ENCODE peak calls at places on chromosomes 3 and 15, in four cellular contexts. One of them, this sample, is unnamed.
A peak's percentile ranks its signal among the peaks of the same experiment; 100 is the strongest.

GRCh38 chr15:64883997-64884511 is 27.6 kb upstream of the ANKDD1A start:
- DNase-seq in HepG2: no peak
- DNase-seq in H1: no peak
- DNase-seq in GM12878: peak; percentile 79
- DNase-seq in this sample: no peak

GRCh38 chr3:117219296-117219695 is 509.7 kb downstream of the TUSC7 start:
- DNase-seq in H1: no peak
- DNase-seq in GM12878: no peak
- DNase-seq in HepG2: no peak
- DNase-seq in this sample: no peak

GRCh38 chr15:85443593-85444328 is 63.4 kb downstream of the AKAP13 start:
- DNase-seq in H1: no peak
- DNase-seq in HepG2: peak; percentile 96
- DNase-seq in GM12878: peak; percentile 76
- DNase-seq in this sample: no peak

GRCh38 chr3:156582784-156583183 is 27.9 kb upstream of the SSR3 start:
- DNase-seq in HepG2: no peak
- DNase-seq in H1: no peak
- DNase-seq in GM12878: peak; percentile 71
- DNase-seq in this sample: no peak

GRCh38 chr3:179304605-179305004 is 18.2 kb upstream of the ZNF639 start:
- DNase-seq in H1: no peak
- DNase-seq in GM12878: no peak
- DNase-seq in HepG2: no peak
- DNase-seq in this sample: no peak

GRCh38 chr3:113654310-113654709 is 42.1 kb downstream of the USF3 start:
- DNase-seq in H1: no peak
- DNase-seq in HepG2: no peak
- DNase-seq in GM12878: no peak
- DNase-seq in this sample: no peak

GRCh38 chr3:157099337-157100078 is 60.4 kb downstream of the CCNL1 start:
- DNase-seq in HepG2: no peak
- DNase-seq in H1: no peak
- DNase-seq in GM12878: no peak
- DNase-seq in this sample: no peak

GRCh38 chr15:28918141-28918983 is 32.6 kb downstream of the APBA2 start:
- DNase-seq in HepG2: peak; percentile 20
- DNase-seq in H1: peak; percentile 89
- DNase-seq in GM12878: no peak
- DNase-seq in this sample: peak; percentile 52

GRCh38 chr3:25429960-25430941 is 2.2 kb downstream of the RARB start:
- DNase-seq in GM12878: no peak
- DNase-seq in H1: no peak
- DNase-seq in HepG2: no peak
- DNase-seq in this sample: no peak

GRCh38 chr3:100875239-100875638 is 118.0 kb downstream of the ABI3BP start:
- DNase-seq in HepG2: no peak
- DNase-seq in GM12878: no peak
- DNase-seq in H1: no peak
- DNase-seq in this sample: no peak

GRCh38 chr3:179671709-179672337 is 19.0 kb downstream of the USP13 start:
- DNase-seq in H1: no peak
- DNase-seq in HepG2: peak; percentile 38
- DNase-seq in GM12878: no peak
- DNase-seq in this sample: no peak

GRCh38 chr3:126937533-126938432 is 45.1 kb upstream of the PLXNA1 start:
- DNase-seq in HepG2: no peak
- DNase-seq in H1: no peak
- DNase-seq in GM12878: no peak
- DNase-seq in this sample: no peak

GRCh38 chr15:52183562-52184173 is 7.5 kb downstream of the GNB5 start:
- DNase-seq in GM12878: no peak
- DNase-seq in H1: peak; percentile 77
- DNase-seq in HepG2: no peak
- DNase-seq in this sample: no peak

GRCh38 chr15:67843092-67843501 is 3.3 kb upstream of the RNU6-1 start:
- DNase-seq in HepG2: peak; percentile 39
- DNase-seq in GM12878: no peak
- DNase-seq in H1: no peak
- DNase-seq in this sample: no peak

GRCh38 chr3:12336099-12336498 is 47.2 kb downstream of the PPARG start:
- DNase-seq in H1: no peak
- DNase-seq in GM12878: no peak
- DNase-seq in HepG2: no peak
- DNase-seq in this sample: no peak

GRCh38 chr15:75428152-75428551 is 23.3 kb downstream of the SIN3A start:
- DNase-seq in GM12878: no peak
- DNase-seq in HepG2: no peak
- DNase-seq in H1: no peak
- DNase-seq in this sample: no peak

GRCh38 chr15:75420698-75421097 is 30.8 kb downstream of the SIN3A start:
- DNase-seq in H1: no peak
- DNase-seq in GM12878: no peak
- DNase-seq in HepG2: no peak
- DNase-seq in this sample: no peak

GRCh38 chr15:75416584-75416983 is 34.9 kb downstream of the SIN3A start:
- DNase-seq in GM12878: no peak
- DNase-seq in HepG2: no peak
- DNase-seq in H1: no peak
- DNase-seq in this sample: no peak

GRCh38 chr15:75425966-75426500 is 25.5 kb downstream of the SIN3A start:
- DNase-seq in H1: no peak
- DNase-seq in GM12878: no peak
- DNase-seq in HepG2: no peak
- DNase-seq in this sample: no peak

DNA sequence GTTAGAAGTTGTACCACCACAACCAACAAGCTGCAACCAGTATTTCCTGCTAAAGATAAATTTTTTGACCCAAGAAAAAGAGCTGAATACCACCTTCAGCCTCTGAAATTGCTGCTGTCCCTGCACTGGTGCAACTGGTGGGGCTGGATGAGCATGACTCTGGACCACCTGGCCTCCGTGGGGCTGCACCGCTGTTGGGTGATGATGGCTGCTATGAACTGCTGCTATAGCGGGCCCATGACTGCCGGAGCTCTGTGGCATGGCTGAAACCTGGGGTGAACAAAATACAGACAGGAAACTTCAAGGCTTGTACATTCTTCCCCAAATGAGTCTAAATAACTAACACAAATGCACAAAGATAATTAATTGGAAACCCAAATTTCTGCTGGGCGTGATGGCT is 28.9 kb downstream of the SIN3A start:
- DNase-seq in GM12878: no peak
- DNase-seq in H1: no peak
- DNase-seq in HepG2: no peak
- DNase-seq in this sample: no peak
- H3K36me3 ChIP-seq in GM12878: peaks cover 26% of the 10 kb centered on the region
- H3K36me3 ChIP-seq in H1: peaks cover 14% of the 10 kb centered on the region
- H3K36me3 ChIP-seq in HepG2: peaks cover 4% of the 10 kb centered on the region
- H3K36me3 ChIP-seq in this sample: peaks cover 65% of the 10 kb centered on the region

GRCh38 chr3:168249539-168250414 is 154.1 kb upstream of the GOLIM4 start:
- DNase-seq in H1: peak; percentile 89
- DNase-seq in GM12878: no peak
- DNase-seq in HepG2: peak; percentile 54
- DNase-seq in this sample: peak; percentile 84
- H3K9ac ChIP-seq in H1: peak overlapping the region; percentile 78
- H3K9ac ChIP-seq in GM12878: peak overlapping the region; percentile 45
- H3K9ac ChIP-seq in HepG2: no peak overlapping the region
- H3K9ac ChIP-seq in this sample: peak overlapping the region; percentile 96

GRCh38 chr3:45035441-45036301 is 9.6 kb downstream of the CLEC3B start:
- DNase-seq in H1: peak; percentile 70
- DNase-seq in HepG2: no peak
- DNase-seq in GM12878: no peak
- DNase-seq in this sample: no peak
- TF ChIP-seq SUZ12 in H1: peak; percentile 55
- TF ChIP-seq SUZ12 in HepG2: no peak
- TF ChIP-seq SUZ12 in GM12878: no peak
- TF ChIP-seq SUZ12 in this sample: no peak

GRCh38 chr3:72300621-72301020 is 515.7 kb upstream of the PROK2 start:
- DNase-seq in H1: no peak
- DNase-seq in HepG2: no peak
- DNase-seq in GM12878: no peak
- DNase-seq in this sample: no peak

GRCh38 chr3:72297481-72297880 is 512.5 kb upstream of the PROK2 start:
- DNase-seq in H1: no peak
- DNase-seq in HepG2: no peak
- DNase-seq in GM12878: no peak
- DNase-seq in this sample: no peak

GRCh38 chr3:72298201-72299155 is 513.5 kb upstream of the PROK2 start:
- DNase-seq in H1: no peak
- DNase-seq in HepG2: no peak
- DNase-seq in GM12878: no peak
- DNase-seq in this sample: no peak

GRCh38 chr3:72299823-72300222 is 514.9 kb upstream of the PROK2 start:
- DNase-seq in GM12878: no peak
- DNase-seq in HepG2: no peak
- DNase-seq in H1: no peak
- DNase-seq in this sample: no peak

GRCh38 chr3:72299321-72299802 is 514.4 kb upstream of the PROK2 start:
- DNase-seq in HepG2: no peak
- DNase-seq in H1: no peak
- DNase-seq in GM12878: no peak
- DNase-seq in this sample: no peak
- H3K36me3 ChIP-seq in HepG2: no peaks in the 10 kb centered on the region
- H3K36me3 ChIP-seq in H1: no peaks in the 10 kb centered on the region
- H3K36me3 ChIP-seq in GM12878: no peaks in the 10 kb centered on the region
- H3K36me3 ChIP-seq in this sample: no peaks in the 10 kb centered on the region

GRCh38 chr15:75022808-75023193 is 589 bp upstream of the PPCDC start:
- DNase-seq in GM12878: no peak
- DNase-seq in H1: no peak
- DNase-seq in HepG2: no peak
- DNase-seq in this sample: no peak
- H3K9ac ChIP-seq in GM12878: no peak overlapping the region
- H3K9ac ChIP-seq in H1: no peak overlapping the region
- H3K9ac ChIP-seq in HepG2: peak overlapping the region; percentile 97
- H3K9ac ChIP-seq in this sample: no peak overlapping the region

GRCh38 chr3:72258366-72258765 is 473.4 kb upstream of the PROK2 start:
- DNase-seq in HepG2: no peak
- DNase-seq in GM12878: no peak
- DNase-seq in H1: no peak
- DNase-seq in this sample: no peak

GRCh38 chr3:72258786-72259185 is 473.8 kb upstream of the PROK2 start:
- DNase-seq in GM12878: no peak
- DNase-seq in H1: no peak
- DNase-seq in HepG2: no peak
- DNase-seq in this sample: no peak

GRCh38 chr3:72261566-72262564 is 476.9 kb upstream of the PROK2 start:
- DNase-seq in GM12878: no peak
- DNase-seq in H1: no peak
- DNase-seq in HepG2: no peak
- DNase-seq in this sample: no peak

GRCh38 chr3:72260590-72260914 is 475.6 kb upstream of the PROK2 start:
- DNase-seq in GM12878: no peak
- DNase-seq in HepG2: no peak
- DNase-seq in H1: no peak
- DNase-seq in this sample: no peak

GRCh38 chr3:72259755-72260589 is 475.0 kb upstream of the PROK2 start:
- DNase-seq in GM12878: no peak
- DNase-seq in H1: no peak
- DNase-seq in HepG2: no peak
- DNase-seq in this sample: no peak
- TF ChIP-seq SUZ12 in GM12878: no peak
- TF ChIP-seq SUZ12 in H1: no peak
- TF ChIP-seq SUZ12 in HepG2: no peak
- TF ChIP-seq SUZ12 in this sample: no peak

GRCh38 chr3:49357466-49358216 is 512 bp downstream of the GPX1 start:
- DNase-seq in GM12878: no peak
- DNase-seq in H1: peak; percentile 59
- DNase-seq in HepG2: no peak
- DNase-seq in this sample: peak; percentile 8

GRCh38 chr3:49358884-49359225 is 702 bp upstream of the GPX1 start:
- DNase-seq in GM12878: no peak
- DNase-seq in H1: no peak
- DNase-seq in HepG2: peak; percentile 64
- DNase-seq in this sample: no peak

GRCh38 chr3:49362579-49362978 is 4.4 kb upstream of the GPX1 start:
- DNase-seq in HepG2: no peak
- DNase-seq in H1: no peak
- DNase-seq in GM12878: no peak
- DNase-seq in this sample: no peak

GRCh38 chr3:49359623-49360022 is 1.5 kb upstream of the GPX1 start:
- DNase-seq in H1: no peak
- DNase-seq in HepG2: no peak
- DNase-seq in GM12878: no peak
- DNase-seq in this sample: no peak

GRCh38 chr3:49358217-49358883 is at the start of gene GPX1:
- DNase-seq in GM12878: peak; percentile 70
- DNase-seq in H1: peak; percentile 96
- DNase-seq in HepG2: peak; percentile 92
- DNase-seq in this sample: peak; percentile 96
- H3K36me3 ChIP-seq in GM12878: peaks cover 30% of the 10 kb centered on the region
- H3K36me3 ChIP-seq in H1: peaks cover 11% of the 10 kb centered on the region
- H3K36me3 ChIP-seq in HepG2: peaks cover 9% of the 10 kb centered on the region
- H3K36me3 ChIP-seq in this sample: peaks cover 77% of the 10 kb centered on the region

GRCh38 chr3:134079111-134079531 is 49.4 kb upstream of the SLCO2A1 start:
- DNase-seq in GM12878: no peak
- DNase-seq in H1: no peak
- DNase-seq in HepG2: peak; percentile 15
- DNase-seq in this sample: no peak

GRCh38 chr3:134076816-134077215 is 47.1 kb upstream of the SLCO2A1 start:
- DNase-seq in GM12878: no peak
- DNase-seq in H1: peak; percentile 22
- DNase-seq in HepG2: no peak
- DNase-seq in this sample: no peak

GRCh38 chr3:134077649-134078081 is 47.9 kb upstream of the SLCO2A1 start:
- DNase-seq in H1: peak; percentile 24
- DNase-seq in GM12878: no peak
- DNase-seq in HepG2: no peak
- DNase-seq in this sample: no peak

GRCh38 chr3:134079761-134080160 is 50.0 kb upstream of the SLCO2A1 start:
- DNase-seq in GM12878: no peak
- DNase-seq in HepG2: no peak
- DNase-seq in H1: no peak
- DNase-seq in this sample: no peak

GRCh38 chr3:134078169-134078821 is 48.6 kb upstream of the SLCO2A1 start:
- DNase-seq in HepG2: no peak
- DNase-seq in GM12878: no peak
- DNase-seq in H1: peak; percentile 14
- DNase-seq in this sample: no peak
- H3K9ac ChIP-seq in HepG2: no peak overlapping the region
- H3K9ac ChIP-seq in GM12878: no peak overlapping the region
- H3K9ac ChIP-seq in H1: no peak overlapping the region
- H3K9ac ChIP-seq in this sample: no peak overlapping the region

GRCh38 chr3:141384157-141384556 is 15.9 kb downstream of the ZBTB38 start:
- DNase-seq in HepG2: no peak
- DNase-seq in H1: no peak
- DNase-seq in GM12878: no peak
- DNase-seq in this sample: no peak
- TF ChIP-seq SUZ12 in HepG2: no peak
- TF ChIP-seq SUZ12 in H1: no peak
- TF ChIP-seq SUZ12 in GM12878: no peak
- TF ChIP-seq SUZ12 in this sample: no peak

This sample was measured in NT2/D1.